ENCODE peak calls at places on chromosomes 12 and 14, in nine cellular contexts. One of them, this sample, is unnamed.

GRCh38 chr14:79605863-79606262 is 605.4 kb downstream of the DIO2 start:
- DNase-seq in Caki2: no peak
- DNase-seq in HS-5: no peak
- DNase-seq in Ammon's horn: peak; percentile 13
- DNase-seq in activated CD8-positive, alpha-beta T cell treated with anti-CD3 and anti-CD28 coated beads, Interleukin-2, amount 10 ng/mL, durations not matched to agents 7 days and 5 days: no peak
- DNase-seq in breast epithelium: no peak
- DNase-seq in AG09319: no peak
- DNase-seq in choroid plexus epithelial cell: no peak
- DNase-seq in NCI-H187 treated with DMSO at 0.1 percent for 48 hours: peak; percentile 38
- DNase-seq in this sample: peak; percentile 91

GRCh38 chr14:61101803-61102548 is 120.9 kb downstream of the SLC38A6 start:
- DNase-seq in Caki2: no peak
- DNase-seq in HS-5: no peak
- DNase-seq in Ammon's horn: no peak
- DNase-seq in activated CD8-positive, alpha-beta T cell treated with anti-CD3 and anti-CD28 coated beads, Interleukin-2, amount 10 ng/mL, durations not matched to agents 7 days and 5 days: no peak
- DNase-seq in breast epithelium: no peak
- DNase-seq in AG09319: no peak
- DNase-seq in choroid plexus epithelial cell: peak; percentile 75
- DNase-seq in NCI-H187 treated with DMSO at 0.1 percent for 48 hours: no peak
- DNase-seq in this sample: no peak

GRCh38 chr14:66038214-66038977 is 447.8 kb upstream of the CCDC196 start:
- DNase-seq in Caki2: no peak
- DNase-seq in HS-5: no peak
- DNase-seq in Ammon's horn: peak; percentile 75
- DNase-seq in activated CD8-positive, alpha-beta T cell treated with anti-CD3 and anti-CD28 coated beads, Interleukin-2, amount 10 ng/mL, durations not matched to agents 7 days and 5 days: no peak
- DNase-seq in breast epithelium: peak; percentile 54
- DNase-seq in AG09319: no peak
- DNase-seq in choroid plexus epithelial cell: peak; percentile 52
- DNase-seq in NCI-H187 treated with DMSO at 0.1 percent for 48 hours: no peak
- DNase-seq in this sample: no peak

GRCh38 chr14:33532581-33532980 is 418.3 kb downstream of the EGLN3 start:
- DNase-seq in Caki2: no peak
- DNase-seq in HS-5: no peak
- DNase-seq in Ammon's horn: no peak
- DNase-seq in activated CD8-positive, alpha-beta T cell treated with anti-CD3 and anti-CD28 coated beads, Interleukin-2, amount 10 ng/mL, durations not matched to agents 7 days and 5 days: no peak
- DNase-seq in breast epithelium: no peak
- DNase-seq in AG09319: no peak
- DNase-seq in choroid plexus epithelial cell: no peak
- DNase-seq in NCI-H187 treated with DMSO at 0.1 percent for 48 hours: no peak
- DNase-seq in this sample: no peak

GRCh38 chr14:66403183-66403582 is 83.0 kb upstream of the CCDC196 start:
- DNase-seq in Caki2: no peak
- DNase-seq in HS-5: no peak
- DNase-seq in Ammon's horn: peak; percentile 37
- DNase-seq in activated CD8-positive, alpha-beta T cell treated with anti-CD3 and anti-CD28 coated beads, Interleukin-2, amount 10 ng/mL, durations not matched to agents 7 days and 5 days: no peak
- DNase-seq in breast epithelium: no peak
- DNase-seq in AG09319: no peak
- DNase-seq in choroid plexus epithelial cell: peak; percentile 62
- DNase-seq in NCI-H187 treated with DMSO at 0.1 percent for 48 hours: no peak
- DNase-seq in this sample: no peak

GRCh38 chr12:122872815-122873361 is 23.0 kb downstream of the VPS37B start:
- DNase-seq in Caki2: no peak
- DNase-seq in HS-5: no peak
- DNase-seq in Ammon's horn: no peak
- DNase-seq in activated CD8-positive, alpha-beta T cell treated with anti-CD3 and anti-CD28 coated beads, Interleukin-2, amount 10 ng/mL, durations not matched to agents 7 days and 5 days: no peak
- DNase-seq in breast epithelium: no peak
- DNase-seq in AG09319: no peak
- DNase-seq in choroid plexus epithelial cell: no peak
- DNase-seq in NCI-H187 treated with DMSO at 0.1 percent for 48 hours: peak; percentile 27
- DNase-seq in this sample: no peak

GRCh38 chr12:49800421-49801140 is 27.6 kb downstream of the NCKAP5L start:
- DNase-seq in Caki2: no peak
- DNase-seq in HS-5: no peak
- DNase-seq in Ammon's horn: no peak
- DNase-seq in activated CD8-positive, alpha-beta T cell treated with anti-CD3 and anti-CD28 coated beads, Interleukin-2, amount 10 ng/mL, durations not matched to agents 7 days and 5 days: no peak
- DNase-seq in breast epithelium: no peak
- DNase-seq in AG09319: no peak
- DNase-seq in choroid plexus epithelial cell: no peak
- DNase-seq in NCI-H187 treated with DMSO at 0.1 percent for 48 hours: no peak
- DNase-seq in this sample: no peak

GRCh38 chr14:90850487-90850886 is 34.3 kb upstream of the TTC7B start:
- DNase-seq in Caki2: no peak
- DNase-seq in HS-5: peak; percentile 25
- DNase-seq in Ammon's horn: no peak
- DNase-seq in activated CD8-positive, alpha-beta T cell treated with anti-CD3 and anti-CD28 coated beads, Interleukin-2, amount 10 ng/mL, durations not matched to agents 7 days and 5 days: no peak
- DNase-seq in breast epithelium: no peak
- DNase-seq in AG09319: no peak
- DNase-seq in choroid plexus epithelial cell: peak; percentile 29
- DNase-seq in NCI-H187 treated with DMSO at 0.1 percent for 48 hours: no peak
- DNase-seq in this sample: no peak

GRCh38 chr12:101670007-101670671 is 27.3 kb upstream of the CHPT1 start:
- DNase-seq in Caki2: no peak
- DNase-seq in HS-5: no peak
- DNase-seq in Ammon's horn: peak; percentile 44
- DNase-seq in activated CD8-positive, alpha-beta T cell treated with anti-CD3 and anti-CD28 coated beads, Interleukin-2, amount 10 ng/mL, durations not matched to agents 7 days and 5 days: peak; percentile 68
- DNase-seq in breast epithelium: no peak
- DNase-seq in AG09319: peak; percentile 4
- DNase-seq in choroid plexus epithelial cell: peak; percentile 85
- DNase-seq in NCI-H187 treated with DMSO at 0.1 percent for 48 hours: no peak
- DNase-seq in this sample: peak; percentile 17

GRCh38 chr12:15757553-15758255 is 31.5 kb downstream of the EPS8 start:
- DNase-seq in Caki2: peak; percentile 93
- DNase-seq in HS-5: peak; percentile 95
- DNase-seq in Ammon's horn: no peak
- DNase-seq in activated CD8-positive, alpha-beta T cell treated with anti-CD3 and anti-CD28 coated beads, Interleukin-2, amount 10 ng/mL, durations not matched to agents 7 days and 5 days: no peak
- DNase-seq in breast epithelium: no peak
- DNase-seq in AG09319: no peak
- DNase-seq in choroid plexus epithelial cell: peak; percentile 91
- DNase-seq in NCI-H187 treated with DMSO at 0.1 percent for 48 hours: no peak
- DNase-seq in this sample: no peak

GRCh38 chr14:55103005-55103640 is 25.9 kb upstream of the LGALS3 start:
- DNase-seq in Caki2: peak; percentile 94
- DNase-seq in HS-5: peak; percentile 91
- DNase-seq in Ammon's horn: no peak
- DNase-seq in activated CD8-positive, alpha-beta T cell treated with anti-CD3 and anti-CD28 coated beads, Interleukin-2, amount 10 ng/mL, durations not matched to agents 7 days and 5 days: peak; percentile 76
- DNase-seq in breast epithelium: peak; percentile 96
- DNase-seq in AG09319: peak; percentile 70
- DNase-seq in choroid plexus epithelial cell: peak; percentile 98
- DNase-seq in NCI-H187 treated with DMSO at 0.1 percent for 48 hours: no peak
- DNase-seq in this sample: no peak

GRCh38 chr14:59103396-59103795 is 85.1 kb upstream of the DAAM1 start:
- DNase-seq in Caki2: no peak
- DNase-seq in HS-5: no peak
- DNase-seq in Ammon's horn: no peak
- DNase-seq in activated CD8-positive, alpha-beta T cell treated with anti-CD3 and anti-CD28 coated beads, Interleukin-2, amount 10 ng/mL, durations not matched to agents 7 days and 5 days: no peak
- DNase-seq in breast epithelium: no peak
- DNase-seq in AG09319: no peak
- DNase-seq in choroid plexus epithelial cell: peak; percentile 44
- DNase-seq in NCI-H187 treated with DMSO at 0.1 percent for 48 hours: no peak
- DNase-seq in this sample: no peak

GRCh38 chr12:66693901-66694513 is 15.1 kb upstream of the GRIP1 start:
- DNase-seq in Caki2: peak; percentile 69
- DNase-seq in HS-5: peak; percentile 59
- DNase-seq in Ammon's horn: peak; percentile 85
- DNase-seq in activated CD8-positive, alpha-beta T cell treated with anti-CD3 and anti-CD28 coated beads, Interleukin-2, amount 10 ng/mL, durations not matched to agents 7 days and 5 days: peak; percentile 56
- DNase-seq in breast epithelium: no peak
- DNase-seq in AG09319: peak; percentile 19
- DNase-seq in choroid plexus epithelial cell: peak; percentile 89
- DNase-seq in NCI-H187 treated with DMSO at 0.1 percent for 48 hours: no peak
- DNase-seq in this sample: peak; percentile 65

GRCh38 chr12:102816816-102817434 is 100.1 kb downstream of the PAH start:
- DNase-seq in Caki2: no peak
- DNase-seq in HS-5: peak; percentile 4
- DNase-seq in Ammon's horn: peak; percentile 15
- DNase-seq in activated CD8-positive, alpha-beta T cell treated with anti-CD3 and anti-CD28 coated beads, Interleukin-2, amount 10 ng/mL, durations not matched to agents 7 days and 5 days: no peak
- DNase-seq in breast epithelium: no peak
- DNase-seq in AG09319: no peak
- DNase-seq in choroid plexus epithelial cell: peak; percentile 62
- DNase-seq in NCI-H187 treated with DMSO at 0.1 percent for 48 hours: no peak
- DNase-seq in this sample: peak; percentile 38

GRCh38 chr14:61582815-61583214 is 112.5 kb upstream of the HIF1A start:
- DNase-seq in Caki2: no peak
- DNase-seq in HS-5: no peak
- DNase-seq in Ammon's horn: no peak
- DNase-seq in activated CD8-positive, alpha-beta T cell treated with anti-CD3 and anti-CD28 coated beads, Interleukin-2, amount 10 ng/mL, durations not matched to agents 7 days and 5 days: no peak
- DNase-seq in breast epithelium: no peak
- DNase-seq in AG09319: no peak
- DNase-seq in choroid plexus epithelial cell: no peak
- DNase-seq in NCI-H187 treated with DMSO at 0.1 percent for 48 hours: no peak
- DNase-seq in this sample: no peak

GRCh38 chr12:11797317-11797913 is 147.9 kb downstream of the ETV6 start:
- DNase-seq in Caki2: peak; percentile 44
- DNase-seq in HS-5: no peak
- DNase-seq in Ammon's horn: no peak
- DNase-seq in activated CD8-positive, alpha-beta T cell treated with anti-CD3 and anti-CD28 coated beads, Interleukin-2, amount 10 ng/mL, durations not matched to agents 7 days and 5 days: no peak
- DNase-seq in breast epithelium: peak; percentile 63
- DNase-seq in AG09319: peak; percentile 69
- DNase-seq in choroid plexus epithelial cell: peak; percentile 90
- DNase-seq in NCI-H187 treated with DMSO at 0.1 percent for 48 hours: no peak
- DNase-seq in this sample: no peak

GRCh38 chr12:1842183-1842904 is 22.0 kb downstream of the LRTM2 start:
- DNase-seq in Caki2: no peak
- DNase-seq in HS-5: no peak
- DNase-seq in Ammon's horn: no peak
- DNase-seq in activated CD8-positive, alpha-beta T cell treated with anti-CD3 and anti-CD28 coated beads, Interleukin-2, amount 10 ng/mL, durations not matched to agents 7 days and 5 days: no peak
- DNase-seq in breast epithelium: no peak
- DNase-seq in AG09319: no peak
- DNase-seq in choroid plexus epithelial cell: no peak
- DNase-seq in NCI-H187 treated with DMSO at 0.1 percent for 48 hours: no peak
- DNase-seq in this sample: no peak

GRCh38 chr14:69726761-69727511 is 40.0 kb upstream of the SRSF5 start:
- DNase-seq in Caki2: peak; percentile 57
- DNase-seq in HS-5: no peak
- DNase-seq in Ammon's horn: peak; percentile 85
- DNase-seq in activated CD8-positive, alpha-beta T cell treated with anti-CD3 and anti-CD28 coated beads, Interleukin-2, amount 10 ng/mL, durations not matched to agents 7 days and 5 days: peak; percentile 84
- DNase-seq in breast epithelium: peak; percentile 56
- DNase-seq in AG09319: peak; percentile 23
- DNase-seq in choroid plexus epithelial cell: peak; percentile 76
- DNase-seq in NCI-H187 treated with DMSO at 0.1 percent for 48 hours: no peak
- DNase-seq in this sample: peak; percentile 61

GRCh38 chr12:110857528-110857927 is 10.7 kb downstream of the CCDC63 start:
- DNase-seq in Caki2: no peak
- DNase-seq in HS-5: no peak
- DNase-seq in Ammon's horn: no peak
- DNase-seq in activated CD8-positive, alpha-beta T cell treated with anti-CD3 and anti-CD28 coated beads, Interleukin-2, amount 10 ng/mL, durations not matched to agents 7 days and 5 days: no peak
- DNase-seq in breast epithelium: no peak
- DNase-seq in AG09319: no peak
- DNase-seq in choroid plexus epithelial cell: no peak
- DNase-seq in NCI-H187 treated with DMSO at 0.1 percent for 48 hours: no peak
- DNase-seq in this sample: no peak

This sample was measured in NCI-H1694.